ENCODE peak calls at places on chromosome 15, in five cellular contexts. One of them, this sample, is unnamed.
A peak's percentile ranks its signal among the peaks of the same experiment; 100 is the strongest.

GRCh38 chr15:87672309-87672897 is 584.1 kb downstream of the NTRK3 start:
- DNase-seq in CD4-positive, alpha-beta T cell: no peak
- DNase-seq in hypothalamus: no peak
- DNase-seq in activated CD8-positive, alpha-beta memory T cell treated with anti-CD3 and anti-CD28 coated beads for 24 hours: no peak
- DNase-seq in stimulated activated CD8-positive, alpha-beta memory T cell treated with anti-CD3 and anti-CD28 coated beads, Interleukin-15, amount 100 ng/mL, for 1 hour: no peak
- DNase-seq in this sample: no peak

GRCh38 chr15:71044006-71044405 is 71.3 kb upstream of the THSD4 start:
- DNase-seq in CD4-positive, alpha-beta T cell: no peak
- DNase-seq in hypothalamus: no peak
- DNase-seq in activated CD8-positive, alpha-beta memory T cell treated with anti-CD3 and anti-CD28 coated beads for 24 hours: no peak
- DNase-seq in stimulated activated CD8-positive, alpha-beta memory T cell treated with anti-CD3 and anti-CD28 coated beads, Interleukin-15, amount 100 ng/mL, for 1 hour: no peak
- DNase-seq in this sample: no peak

GRCh38 chr15:68719676-68720075 is 101.0 kb downstream of the ANP32A start:
- DNase-seq in CD4-positive, alpha-beta T cell: no peak
- DNase-seq in hypothalamus: no peak
- DNase-seq in activated CD8-positive, alpha-beta memory T cell treated with anti-CD3 and anti-CD28 coated beads for 24 hours: no peak
- DNase-seq in stimulated activated CD8-positive, alpha-beta memory T cell treated with anti-CD3 and anti-CD28 coated beads, Interleukin-15, amount 100 ng/mL, for 1 hour: no peak
- DNase-seq in this sample: no peak

GRCh38 chr15:65578904-65579728 is 31.8 kb downstream of the INTS14 start:
- DNase-seq in CD4-positive, alpha-beta T cell: no peak
- DNase-seq in hypothalamus: no peak
- DNase-seq in activated CD8-positive, alpha-beta memory T cell treated with anti-CD3 and anti-CD28 coated beads for 24 hours: no peak
- DNase-seq in stimulated activated CD8-positive, alpha-beta memory T cell treated with anti-CD3 and anti-CD28 coated beads, Interleukin-15, amount 100 ng/mL, for 1 hour: no peak
- DNase-seq in this sample: no peak

GRCh38 chr15:58440922-58441321 is 9.1 kb downstream of the LIPC start:
- DNase-seq in CD4-positive, alpha-beta T cell: no peak
- DNase-seq in hypothalamus: no peak
- DNase-seq in activated CD8-positive, alpha-beta memory T cell treated with anti-CD3 and anti-CD28 coated beads for 24 hours: no peak
- DNase-seq in stimulated activated CD8-positive, alpha-beta memory T cell treated with anti-CD3 and anti-CD28 coated beads, Interleukin-15, amount 100 ng/mL, for 1 hour: no peak
- DNase-seq in this sample: no peak

GRCh38 chr15:90871097-90871715 is 2.8 kb downstream of the FURIN start:
- DNase-seq in CD4-positive, alpha-beta T cell: peak; percentile 27
- DNase-seq in hypothalamus: peak; percentile 39
- DNase-seq in activated CD8-positive, alpha-beta memory T cell treated with anti-CD3 and anti-CD28 coated beads for 24 hours: peak; percentile 82
- DNase-seq in stimulated activated CD8-positive, alpha-beta memory T cell treated with anti-CD3 and anti-CD28 coated beads, Interleukin-15, amount 100 ng/mL, for 1 hour: no peak
- DNase-seq in this sample: no peak

GRCh38 chr15:48507416-48508065 is 138.0 kb downstream of the FBN1 start:
- DNase-seq in CD4-positive, alpha-beta T cell: no peak
- DNase-seq in hypothalamus: peak; percentile 30
- DNase-seq in activated CD8-positive, alpha-beta memory T cell treated with anti-CD3 and anti-CD28 coated beads for 24 hours: no peak
- DNase-seq in stimulated activated CD8-positive, alpha-beta memory T cell treated with anti-CD3 and anti-CD28 coated beads, Interleukin-15, amount 100 ng/mL, for 1 hour: no peak
- DNase-seq in this sample: no peak

GRCh38 chr15:78536134-78536533 is 4.1 kb upstream of the PSMA4 start:
- DNase-seq in CD4-positive, alpha-beta T cell: no peak
- DNase-seq in hypothalamus: no peak
- DNase-seq in activated CD8-positive, alpha-beta memory T cell treated with anti-CD3 and anti-CD28 coated beads for 24 hours: no peak
- DNase-seq in stimulated activated CD8-positive, alpha-beta memory T cell treated with anti-CD3 and anti-CD28 coated beads, Interleukin-15, amount 100 ng/mL, for 1 hour: no peak
- DNase-seq in this sample: no peak

GRCh38 chr15:67815036-67815592 is 10.2 kb upstream of the SKOR1 start:
- DNase-seq in CD4-positive, alpha-beta T cell: no peak
- DNase-seq in hypothalamus: no peak
- DNase-seq in activated CD8-positive, alpha-beta memory T cell treated with anti-CD3 and anti-CD28 coated beads for 24 hours: no peak
- DNase-seq in stimulated activated CD8-positive, alpha-beta memory T cell treated with anti-CD3 and anti-CD28 coated beads, Interleukin-15, amount 100 ng/mL, for 1 hour: no peak
- DNase-seq in this sample: no peak

GRCh38 chr15:56346414-56346813 is 18.8 kb upstream of the TEX9 start:
- DNase-seq in CD4-positive, alpha-beta T cell: no peak
- DNase-seq in hypothalamus: no peak
- DNase-seq in activated CD8-positive, alpha-beta memory T cell treated with anti-CD3 and anti-CD28 coated beads for 24 hours: no peak
- DNase-seq in stimulated activated CD8-positive, alpha-beta memory T cell treated with anti-CD3 and anti-CD28 coated beads, Interleukin-15, amount 100 ng/mL, for 1 hour: no peak
- DNase-seq in this sample: no peak

GRCh38 chr15:72758195-72758594 is 25.4 kb downstream of the ADPGK start:
- DNase-seq in CD4-positive, alpha-beta T cell: no peak
- DNase-seq in hypothalamus: no peak
- DNase-seq in activated CD8-positive, alpha-beta memory T cell treated with anti-CD3 and anti-CD28 coated beads for 24 hours: no peak
- DNase-seq in stimulated activated CD8-positive, alpha-beta memory T cell treated with anti-CD3 and anti-CD28 coated beads, Interleukin-15, amount 100 ng/mL, for 1 hour: no peak
- DNase-seq in this sample: no peak

GRCh38 chr15:72838311-72838731 is 54.8 kb upstream of the ADPGK start:
- DNase-seq in CD4-positive, alpha-beta T cell: no peak
- DNase-seq in hypothalamus: no peak
- DNase-seq in activated CD8-positive, alpha-beta memory T cell treated with anti-CD3 and anti-CD28 coated beads for 24 hours: no peak
- DNase-seq in stimulated activated CD8-positive, alpha-beta memory T cell treated with anti-CD3 and anti-CD28 coated beads, Interleukin-15, amount 100 ng/mL, for 1 hour: no peak
- DNase-seq in this sample: no peak

GRCh38 chr15:29631076-29632070 is 190.9 kb downstream of the TJP1 start:
- DNase-seq in CD4-positive, alpha-beta T cell: no peak
- DNase-seq in hypothalamus: no peak
- DNase-seq in activated CD8-positive, alpha-beta memory T cell treated with anti-CD3 and anti-CD28 coated beads for 24 hours: no peak
- DNase-seq in stimulated activated CD8-positive, alpha-beta memory T cell treated with anti-CD3 and anti-CD28 coated beads, Interleukin-15, amount 100 ng/mL, for 1 hour: no peak
- DNase-seq in this sample: no peak

GRCh38 chr15:21270474-21270873 is 169.8 kb downstream of the POTEB3 start:
- DNase-seq in CD4-positive, alpha-beta T cell: no peak
- DNase-seq in hypothalamus: no peak
- DNase-seq in activated CD8-positive, alpha-beta memory T cell treated with anti-CD3 and anti-CD28 coated beads for 24 hours: no peak
- DNase-seq in stimulated activated CD8-positive, alpha-beta memory T cell treated with anti-CD3 and anti-CD28 coated beads, Interleukin-15, amount 100 ng/mL, for 1 hour: no peak
- DNase-seq in this sample: no peak

GRCh38 chr15:60582370-60583036 is 103.6 kb upstream of the ICE2 start:
- DNase-seq in CD4-positive, alpha-beta T cell: peak; percentile 51
- DNase-seq in hypothalamus: no peak
- DNase-seq in activated CD8-positive, alpha-beta memory T cell treated with anti-CD3 and anti-CD28 coated beads for 24 hours: no peak
- DNase-seq in stimulated activated CD8-positive, alpha-beta memory T cell treated with anti-CD3 and anti-CD28 coated beads, Interleukin-15, amount 100 ng/mL, for 1 hour: no peak
- DNase-seq in this sample: no peak

GRCh38 chr15:64877435-64877834 is 34.3 kb upstream of the ANKDD1A start:
- DNase-seq in CD4-positive, alpha-beta T cell: no peak
- DNase-seq in hypothalamus: peak; percentile 22
- DNase-seq in activated CD8-positive, alpha-beta memory T cell treated with anti-CD3 and anti-CD28 coated beads for 24 hours: no peak
- DNase-seq in stimulated activated CD8-positive, alpha-beta memory T cell treated with anti-CD3 and anti-CD28 coated beads, Interleukin-15, amount 100 ng/mL, for 1 hour: no peak
- DNase-seq in this sample: peak; percentile 55

GRCh38 chr15:65900488-65900887 is 31.2 kb downstream of the RAB11A start:
- DNase-seq in CD4-positive, alpha-beta T cell: no peak
- DNase-seq in hypothalamus: no peak
- DNase-seq in activated CD8-positive, alpha-beta memory T cell treated with anti-CD3 and anti-CD28 coated beads for 24 hours: no peak
- DNase-seq in stimulated activated CD8-positive, alpha-beta memory T cell treated with anti-CD3 and anti-CD28 coated beads, Interleukin-15, amount 100 ng/mL, for 1 hour: no peak
- DNase-seq in this sample: no peak

GRCh38 chr15:74573987-74574386 is 33.0 kb downstream of the ARID3B start:
- DNase-seq in CD4-positive, alpha-beta T cell: no peak
- DNase-seq in hypothalamus: no peak
- DNase-seq in activated CD8-positive, alpha-beta memory T cell treated with anti-CD3 and anti-CD28 coated beads for 24 hours: no peak
- DNase-seq in stimulated activated CD8-positive, alpha-beta memory T cell treated with anti-CD3 and anti-CD28 coated beads, Interleukin-15, amount 100 ng/mL, for 1 hour: no peak
- DNase-seq in this sample: no peak

GRCh38 chr15:41233367-41233771 is 2.3 kb downstream of the CHP1 start:
- DNase-seq in CD4-positive, alpha-beta T cell: no peak
- DNase-seq in hypothalamus: no peak
- DNase-seq in activated CD8-positive, alpha-beta memory T cell treated with anti-CD3 and anti-CD28 coated beads for 24 hours: no peak
- DNase-seq in stimulated activated CD8-positive, alpha-beta memory T cell treated with anti-CD3 and anti-CD28 coated beads, Interleukin-15, amount 100 ng/mL, for 1 hour: no peak
- DNase-seq in this sample: no peak

GRCh38 chr15:92638291-92638708 is 17.3 kb downstream of the FAM174B start:
- DNase-seq in CD4-positive, alpha-beta T cell: no peak
- DNase-seq in hypothalamus: no peak
- DNase-seq in activated CD8-positive, alpha-beta memory T cell treated with anti-CD3 and anti-CD28 coated beads for 24 hours: peak; percentile 26
- DNase-seq in stimulated activated CD8-positive, alpha-beta memory T cell treated with anti-CD3 and anti-CD28 coated beads, Interleukin-15, amount 100 ng/mL, for 1 hour: no peak
- DNase-seq in this sample: no peak

GRCh38 chr15:70192041-70192440 is 94.3 kb upstream of the TLE3 start:
- DNase-seq in CD4-positive, alpha-beta T cell: no peak
- DNase-seq in hypothalamus: no peak
- DNase-seq in activated CD8-positive, alpha-beta memory T cell treated with anti-CD3 and anti-CD28 coated beads for 24 hours: no peak
- DNase-seq in stimulated activated CD8-positive, alpha-beta memory T cell treated with anti-CD3 and anti-CD28 coated beads, Interleukin-15, amount 100 ng/mL, for 1 hour: no peak
- DNase-seq in this sample: no peak

GRCh38 chr15:60476713-60477112 is 2.2 kb downstream of the ICE2 start:
- DNase-seq in CD4-positive, alpha-beta T cell: no peak
- DNase-seq in hypothalamus: no peak
- DNase-seq in activated CD8-positive, alpha-beta memory T cell treated with anti-CD3 and anti-CD28 coated beads for 24 hours: no peak
- DNase-seq in stimulated activated CD8-positive, alpha-beta memory T cell treated with anti-CD3 and anti-CD28 coated beads, Interleukin-15, amount 100 ng/mL, for 1 hour: no peak
- DNase-seq in this sample: no peak